ENCODE peak calls at places on chromosome 4, in ten cellular contexts. Z is right lobe of liver, L is HFF-Myc, N is colonic mucosa, U is right atrium auricular region, M is kidney epithelial cell, I is bronchial epithelial cell, P is AG04450, F is left lung, H is IMR-90. Q is an unnamed sample.

GRCh38 chr4:26321326-26322276 is 787 bp downstream of the RBPJ start:
- DNase-seq in H (peak), U (no peak), P (no peak), N (peak), F (no peak), L (no peak), Z (peak), M (no peak), I (peak), Q (no peak)

GRCh38 chr4:14716622-14717021 is 285.7 kb upstream of the CPEB2 start:
- DNase-seq in I (no peak), F (no peak), P (no peak), M (no peak), U (no peak), N (no peak), H (no peak), L (no peak), Z (no peak), Q (no peak)

GRCh38 chr4:26525136-26525535 is 34.9 kb upstream of the CCKAR start:
- DNase-seq in P (peak), M (peak), I (peak), F (no peak), H (peak), L (no peak), Z (no peak), U (no peak), N (no peak), Q (no peak)

GRCh38 chr4:146053901-146054300 is 115.3 kb upstream of the ZNF827 start:
- DNase-seq in Z (no peak), N (no peak), I (no peak), P (no peak), H (peak), L (no peak), U (no peak), M (no peak), F (no peak), Q (no peak)

GRCh38 chr4:184503869-184504300 is 29.5 kb upstream of the IRF2 start:
- DNase-seq in Z (no peak), P (no peak), U (no peak), L (peak), M (no peak), N (no peak), F (no peak), H (peak), I (peak), Q (peak)

GRCh38 chr4:183860726-183861125 is 44.4 kb upstream of the STOX2 start:
- DNase-seq in U (no peak), P (no peak), H (no peak), M (no peak), F (no peak), L (no peak), N (no peak), Z (no peak), I (peak), Q (no peak)

GRCh38 chr4:38310446-38311043 is 350.3 kb downstream of the PTTG2 start:
- DNase-seq in H (no peak), L (no peak), Z (no peak), N (no peak), F (no peak), M (no peak), U (no peak), P (no peak), I (no peak), Q (no peak)

GRCh38 chr4:15778742-15779231 is 659 bp downstream of the CD38 start:
- DNase-seq in Z (peak), P (no peak), I (no peak), F (peak), M (no peak), U (no peak), L (no peak), H (no peak), N (peak), Q (no peak)

GRCh38 chr4:150411527-150411926 is 170.4 kb upstream of the MAB21L2 start:
- DNase-seq in P (no peak), I (no peak), L (no peak), H (no peak), N (no peak), M (no peak), U (no peak), F (no peak), Z (no peak), Q (no peak)

GRCh38 chr4:63505714-63506460 is 903.4 kb downstream of the TECRL start:
- DNase-seq in M (no peak), F (no peak), L (no peak), I (no peak), U (no peak), P (no peak), N (no peak), H (no peak), Z (no peak), Q (no peak)

GRCh38 chr4:532588-533317 is 33.7 kb downstream of the PIGG start:
- DNase-seq in M (no peak), N (no peak), Z (no peak), I (no peak), U (no peak), L (no peak), H (no peak), P (no peak), F (no peak), Q (no peak)

GRCh38 chr4:98468744-98469143 is 189.7 kb downstream of the TSPAN5 start:
- DNase-seq in M (no peak), F (no peak), H (peak), I (no peak), U (no peak), P (no peak), Z (no peak), L (no peak), N (no peak), Q (peak)

GRCh38 chr4:54090804-54091623 is 8.9 kb upstream of the GSX2 start:
- DNase-seq in P (no peak), U (no peak), I (peak), N (peak), L (no peak), M (no peak), F (peak), H (peak), Z (peak), Q (no peak)

GRCh38 chr4:89868999-89869589 is 25.6 kb upstream of the MMRN1 start:
- DNase-seq in F (no peak), Z (no peak), U (no peak), P (no peak), N (no peak), H (peak), L (no peak), M (no peak), I (peak), Q (no peak)

GRCh38 chr4:170325599-170325998 is 235.8 kb upstream of the AADAT start:
- DNase-seq in U (no peak), Z (no peak), H (no peak), F (no peak), L (no peak), N (no peak), P (no peak), I (no peak), M (no peak), Q (no peak)

GRCh38 chr4:63831590-63831989 is 577.7 kb downstream of the TECRL start:
- DNase-seq in N (no peak), I (no peak), L (no peak), M (no peak), P (no peak), H (no peak), Z (no peak), F (no peak), U (no peak), Q (no peak)

GRCh38 chr4:86338989-86339388 is 20.9 kb downstream of the MAPK10 start:
- DNase-seq in I (peak), M (peak), H (peak), F (no peak), L (peak), U (peak), P (peak), N (no peak), Z (no peak), Q (peak)

GRCh38 chr4:127965803-127966175 is 583 bp downstream of the ABHD18 start:
- DNase-seq in L (no peak), P (no peak), H (peak), U (no peak), N (peak), M (peak), I (peak), Z (peak), F (peak), Q (peak)

GRCh38 chr4:114601304-114602052 is 2.9 kb downstream of the UGT8 start:
- DNase-seq in P (no peak), F (no peak), I (no peak), U (no peak), Z (no peak), L (no peak), M (no peak), H (no peak), N (no peak), Q (no peak)

GRCh38 chr4:168723020-168723419 is 226.2 kb downstream of the PALLD start:
- DNase-seq in I (no peak), F (no peak), M (no peak), L (peak), Z (no peak), U (no peak), P (no peak), N (no peak), H (peak), Q (peak)

GRCh38 chr4:566508-567295 is 9.4 kb downstream of the TMEM271 start:
- DNase-seq in L (no peak), Z (no peak), I (no peak), P (no peak), N (no peak), U (no peak), F (no peak), H (peak), M (no peak), Q (no peak)

GRCh38 chr4:55733874-55734437 is 85.6 kb upstream of the EXOC1L start:
- DNase-seq in M (peak), L (peak), I (peak), P (no peak), F (peak), U (peak), H (peak), N (peak), Z (no peak), Q (peak)

GRCh38 chr4:90165883-90166282 is 38.7 kb downstream of the CCSER1 start:
- DNase-seq in Z (no peak), I (no peak), F (no peak), N (no peak), P (no peak), L (no peak), M (no peak), U (no peak), H (no peak), Q (no peak)

GRCh38 chr4:153595894-153596601 is 88.0 kb upstream of the TLR2 start:
- DNase-seq in H (no peak), U (no peak), I (peak), P (no peak), Z (no peak), M (no peak), L (no peak), F (no peak), N (no peak), Q (no peak)

GRCh38 chr4:83455300-83456183 is at the start of the genes HELQ and MRPS18C:
- DNase-seq in N (peak), U (peak), I (peak), H (peak), L (peak), F (peak), Z (peak), M (peak), P (peak), Q (peak)

GRCh38 chr4:38313175-38313574 is 350.8 kb upstream of the KLF3 start:
- DNase-seq in F (no peak), H (no peak), U (no peak), M (no peak), I (no peak), Z (no peak), N (peak), P (no peak), L (no peak), Q (no peak)

GRCh38 chr4:175412161-175412560 is 399.9 kb downstream of the GPM6A start:
- DNase-seq in I (peak), P (no peak), F (peak), L (no peak), Z (no peak), H (peak), U (no peak), N (no peak), M (peak), Q (peak)

GRCh38 chr4:37953620-37954325 is 6.4 kb upstream of the PTTG2 start:
- DNase-seq in M (no peak), I (peak), Z (no peak), P (peak), N (no peak), U (no peak), F (no peak), L (no peak), H (peak), Q (peak)

GRCh38 chr4:163191999-163192398 is 25.3 kb upstream of the NAF1 start:
- DNase-seq in I (peak), L (no peak), M (no peak), N (no peak), F (no peak), Z (no peak), U (no peak), P (no peak), H (peak), Q (peak)
- TF ChIP-seq CTCF in I (peak), L (peak), M (peak), N (no peak), F (no peak), Z (no peak), U (no peak), P (peak), H (peak), Q (peak)

GRCh38 chr4:7263166-7263565 is 70.8 kb downstream of the SORCS2 start:
- DNase-seq in Z (no peak), F (no peak), M (no peak), H (no peak), U (no peak), L (no peak), P (no peak), N (no peak), I (peak), Q (no peak)
- TF ChIP-seq CTCF in Z (no peak), F (no peak), M (no peak), H (no peak), U (no peak), L (no peak), P (no peak), N (no peak), I (no peak), Q (no peak)

GRCh38 chr4:155638195-155638960 is 28.3 kb upstream of the GUCY1A1 start:
- DNase-seq in I (no peak), Z (no peak), P (no peak), U (no peak), H (no peak), N (no peak), F (no peak), M (no peak), L (no peak), Q (no peak)
- TF ChIP-seq CTCF in I (no peak), Z (no peak), P (no peak), U (no peak), H (no peak), N (no peak), F (no peak), M (no peak), L (no peak), Q (no peak)

GRCh38 chr4:138832563-138832962 is 183.0 kb upstream of the NOCT start:
- DNase-seq in L (no peak), U (no peak), M (no peak), P (no peak), I (no peak), N (no peak), H (no peak), Z (no peak), F (no peak), Q (no peak)

GRCh38 chr4:138834029-138834428 is 181.6 kb upstream of the NOCT start:
- DNase-seq in F (no peak), M (peak), I (no peak), L (no peak), H (no peak), P (no peak), N (no peak), U (no peak), Z (no peak), Q (no peak)

GRCh38 chr4:138839574-138839973 is 176.0 kb upstream of the NOCT start:
- DNase-seq in F (no peak), M (no peak), U (no peak), N (no peak), I (no peak), H (no peak), Z (no peak), P (no peak), L (no peak), Q (no peak)

GRCh38 chr4:138838251-138838650 is 177.3 kb upstream of the NOCT start:
- DNase-seq in N (no peak), M (no peak), L (no peak), P (no peak), F (no peak), I (no peak), U (no peak), Z (no peak), H (no peak), Q (no peak)

GRCh38 chr4:138835833-138836521 is 179.6 kb upstream of the NOCT start:
- DNase-seq in F (no peak), Z (peak), M (no peak), I (peak), L (no peak), N (peak), H (peak), P (no peak), U (no peak), Q (peak)
- TF ChIP-seq CTCF in F (no peak), Z (no peak), M (peak), I (no peak), L (no peak), N (no peak), H (peak), P (no peak), U (peak), Q (peak)

GRCh38 chr4:22237155-22237751 is 278.6 kb downstream of the ADGRA3 start:
- DNase-seq in M (no peak), I (peak), N (peak), H (peak), Z (peak), L (no peak), P (no peak), U (no peak), F (peak), Q (no peak)
- TF ChIP-seq CTCF in M (peak), I (peak), N (peak), H (peak), Z (peak), L (peak), P (peak), U (no peak), F (no peak), Q (peak)

DNA sequence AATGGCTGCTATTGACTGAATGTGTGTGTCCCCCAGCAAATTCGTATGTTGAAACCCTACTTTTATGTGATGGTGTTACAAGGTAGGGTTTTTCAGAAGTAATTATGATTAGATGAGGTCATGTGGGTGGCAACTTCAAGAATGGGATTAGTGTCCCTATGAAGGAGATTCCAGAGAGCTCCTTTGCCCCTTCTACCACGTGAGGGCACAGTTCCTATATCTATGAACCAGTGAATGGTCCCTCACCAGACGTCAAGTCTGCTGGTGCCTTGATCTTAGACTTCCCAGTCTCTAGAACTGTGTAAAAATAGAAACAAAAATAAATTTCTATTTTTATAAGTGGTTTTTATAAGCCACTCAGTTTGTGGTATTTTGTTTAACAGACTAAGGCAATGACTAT is 1137.6 kb upstream of the IGFBP7 start:
- DNase-seq in Z (no peak), P (no peak), U (no peak), H (no peak), F (no peak), I (no peak), M (no peak), N (no peak), L (no peak), Q (no peak)
- TF ChIP-seq CTCF in Z (no peak), P (no peak), U (no peak), H (no peak), F (no peak), I (no peak), M (no peak), N (no peak), L (no peak), Q (no peak)

GRCh38 chr4:112125416-112125815 is 19.8 kb upstream of the FAM241A start:
- DNase-seq in Z (no peak), L (no peak), I (no peak), U (no peak), M (no peak), H (no peak), P (no peak), N (no peak), F (no peak), Q (peak)

GRCh38 chr4:112127736-112128322 is 17.4 kb upstream of the FAM241A start:
- DNase-seq in I (peak), H (peak), P (no peak), N (no peak), M (no peak), U (no peak), F (no peak), L (no peak), Z (no peak), Q (peak)

GRCh38 chr4:112128452-112128851 is 16.8 kb upstream of the FAM241A start:
- DNase-seq in F (no peak), H (no peak), M (no peak), P (no peak), Z (no peak), N (no peak), L (no peak), I (no peak), U (no peak), Q (no peak)

GRCh38 chr4:112130903-112131302 is 14.4 kb upstream of the FAM241A start:
- DNase-seq in H (no peak), M (no peak), I (peak), L (no peak), U (no peak), F (no peak), P (no peak), N (no peak), Z (no peak), Q (no peak)

DNA sequence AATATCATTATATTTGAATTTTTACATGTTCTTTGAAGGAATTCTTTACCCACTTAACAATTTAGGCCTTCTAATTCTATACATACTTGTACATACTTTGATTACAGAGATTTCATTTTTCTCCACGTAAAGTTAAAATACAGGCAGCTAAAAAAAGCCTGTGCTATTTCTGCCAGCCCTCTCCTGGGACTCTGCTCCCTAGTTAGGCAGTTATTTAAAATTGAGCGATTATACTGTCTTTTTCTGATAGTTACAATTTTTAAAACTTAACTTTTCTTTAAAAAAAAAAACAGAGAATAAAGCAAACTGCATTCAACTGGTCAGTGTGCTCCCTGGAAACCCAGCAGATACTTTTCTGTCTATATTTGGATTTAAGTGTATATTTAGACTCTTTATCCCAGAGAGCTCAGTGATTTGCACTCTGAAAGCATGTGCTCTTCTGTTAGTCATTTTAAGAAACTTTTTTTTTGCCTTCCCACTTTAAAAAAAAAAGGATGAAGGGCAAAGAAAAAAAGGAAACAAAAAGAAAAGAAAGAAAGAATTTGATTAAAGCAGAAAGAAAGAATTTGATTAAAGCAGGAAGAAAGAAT is 18.1 kb upstream of the FAM241A start:
- DNase-seq in U (no peak), M (no peak), Z (no peak), F (no peak), P (no peak), I (no peak), N (no peak), L (no peak), H (peak), Q (no peak)
- TF ChIP-seq CTCF in U (no peak), M (no peak), Z (no peak), F (no peak), P (no peak), I (no peak), N (no peak), L (no peak), H (no peak), Q (no peak)

GRCh38 chr4:96352051-96352517 is 512.2 kb downstream of the PDHA2 start:
- DNase-seq in P (no peak), F (no peak), M (no peak), U (no peak), H (no peak), I (peak), N (peak), Z (no peak), L (no peak), Q (no peak)
- TF ChIP-seq CTCF in P (no peak), F (no peak), M (peak), U (peak), H (no peak), I (peak), N (no peak), Z (peak), L (no peak), Q (peak)